ENCODE peak calls at places on chromosomes 13 and 19, in ten cellular contexts. T is Panc1; J is upper lobe of right lung; R is pancreas; M is right cardiac atrium; B is GM23338; P is aorta; U is heart left ventricle; F is CD4-positive, CD25-positive, alpha-beta regulatory T cell; X is left lung. K is an unnamed sample. For H3K27me3, the result is how much of the 10 kb centered on the place peaks cover.

GRCh38 chr13:100106005-100106404 is 17.1 kb downstream of the PCCA start:
- ATAC-seq in T (no peak), J (no peak), R (no peak), M (no peak), B (no peak), P (no peak), U (no peak), F (no peak), X (no peak), K (no peak)

GRCh38 chr19:16043156-16043757 is 33.0 kb upstream of the TPM4 start:
- ATAC-seq in T (no peak), J (no peak), R (no peak), M (no peak), B (no peak), P (no peak), U (no peak), F (no peak), X (no peak), K (no peak)

GRCh38 chr13:108963846-108964600 is 334.6 kb downstream of the MYO16 start:
- ATAC-seq in T (no peak), J (no peak), R (no peak), M (no peak), B (no peak), P (no peak), U (no peak), F (no peak), X (no peak), K (no peak)

GRCh38 chr13:31588923-31589322 is 150.4 kb upstream of the RXFP2 start:
- ATAC-seq in T (no peak), J (no peak), R (no peak), M (no peak), B (no peak), P (no peak), U (no peak), F (no peak), X (no peak), K (no peak)

GRCh38 chr19:38975861-38976271 is 324 bp upstream of the FBXO17 start:
- ATAC-seq in T (peak), J (peak), R (peak), M (peak), B (peak), P (no peak), U (peak), F (no peak), X (peak), K (peak)

GRCh38 chr13:74274946-74275345 is 140.7 kb upstream of the KLF12 start:
- ATAC-seq in T (no peak), J (no peak), R (no peak), M (no peak), B (no peak), P (no peak), U (no peak), F (no peak), X (no peak), K (no peak)

GRCh38 chr19:7787602-7788177 is 24.6 kb downstream of the CLEC4M start:
- ATAC-seq in T (no peak), J (no peak), R (no peak), M (peak), B (no peak), P (peak), U (no peak), F (no peak), X (no peak), K (no peak)

GRCh38 chr13:50910483-50910805 is 853 bp downstream of the RNASEH2B start:
- ATAC-seq in T (peak), J (peak), R (peak), M (peak), B (peak), P (peak), U (peak), F (no peak), X (peak), K (peak)

GRCh38 chr13:54226866-54227265 is 1198.3 kb downstream of the OLFM4 start:
- ATAC-seq in T (no peak), J (no peak), R (no peak), M (no peak), B (no peak), P (no peak), U (no peak), F (no peak), X (no peak), K (no peak)

GRCh38 chr13:104408733-104409132 is 1342.5 kb upstream of the SLC10A2 start:
- ATAC-seq in T (peak), J (no peak), R (no peak), M (no peak), B (no peak), P (no peak), U (no peak), F (no peak), X (no peak), K (no peak)

GRCh38 chr13:98889419-98890079 is 88.3 kb downstream of the DOCK9 start:
- ATAC-seq in T (no peak), J (no peak), R (no peak), M (peak), B (no peak), P (no peak), U (no peak), F (no peak), X (no peak), K (no peak)

GRCh38 chr13:93305886-93306285 is 79.3 kb downstream of the GPC6 start:
- ATAC-seq in T (no peak), J (no peak), R (no peak), M (no peak), B (no peak), P (no peak), U (no peak), F (no peak), X (no peak), K (no peak)

GRCh38 chr13:42876270-42876714 is 94.9 kb downstream of the FAM216B start:
- ATAC-seq in T (no peak), J (peak), R (no peak), M (no peak), B (peak), P (no peak), U (no peak), F (peak), X (peak), K (no peak)

GRCh38 chr19:9971341-9971897 is 35.1 kb upstream of the OLFM2 start:
- ATAC-seq in T (no peak), J (no peak), R (no peak), M (no peak), B (no peak), P (no peak), U (no peak), F (no peak), X (no peak), K (no peak)

GRCh38 chr13:114313061-114313860 is 1.0 kb upstream of the CHAMP1 start:
- ATAC-seq in T (no peak), J (no peak), R (no peak), M (no peak), B (no peak), P (no peak), U (no peak), F (no peak), X (no peak), K (no peak)

GRCh38 chr13:33846306-33847062 is 28.5 kb downstream of the RFC3 start:
- ATAC-seq in T (no peak), J (no peak), R (no peak), M (no peak), B (no peak), P (no peak), U (no peak), F (no peak), X (no peak), K (no peak)

GRCh38 chr19:51103811-51104470 is 4.3 kb downstream of the CTU1 start:
- ATAC-seq in T (no peak), J (no peak), R (no peak), M (no peak), B (peak), P (no peak), U (no peak), F (no peak), X (no peak), K (no peak)

GRCh38 chr13:99990045-99990977 is 8.7 kb downstream of the ZIC2 start:
- ATAC-seq in T (no peak), J (peak), R (no peak), M (peak), B (peak), P (peak), U (no peak), F (no peak), X (peak), K (no peak)

GRCh38 chr19:50512999-50513745 is 541 bp downstream of the ASPDH start:
- ATAC-seq in T (no peak), J (no peak), R (no peak), M (no peak), B (no peak), P (no peak), U (no peak), F (no peak), X (no peak), K (no peak)

GRCh38 chr13:23458972-23459371 is 25.5 kb upstream of the SACS start:
- ATAC-seq in T (no peak), J (no peak), R (no peak), M (no peak), B (no peak), P (no peak), U (no peak), F (no peak), X (no peak), K (no peak)

GRCh38 chr19:51224163-51224641 is 678 bp upstream of the CD33 start:
- ATAC-seq in T (no peak), J (no peak), R (no peak), M (no peak), B (no peak), P (no peak), U (no peak), F (peak), X (no peak), K (no peak)

GRCh38 chr19:49837425-49837824 is 13.5 kb upstream of the PTOV1 start:
- ATAC-seq in T (no peak), J (no peak), R (no peak), M (no peak), B (no peak), P (no peak), U (peak), F (no peak), X (no peak), K (no peak)

GRCh38 chr13:30159446-30159839 is 147.9 kb downstream of the KATNAL1 start:
- ATAC-seq in T (no peak), J (no peak), R (no peak), M (no peak), B (no peak), P (no peak), U (no peak), F (no peak), X (peak), K (no peak)

GRCh38 chr13:110136660-110137585 is 170.0 kb downstream of the COL4A1 start:
- ATAC-seq in T (no peak), J (no peak), R (no peak), M (peak), B (peak), P (no peak), U (peak), F (no peak), X (no peak), K (no peak)

GRCh38 chr13:39132286-39132685 is 94.0 kb downstream of the NHLRC3 start:
- ATAC-seq in T (no peak), J (no peak), R (no peak), M (no peak), B (no peak), P (no peak), U (no peak), F (no peak), X (no peak), K (no peak)

GRCh38 chr13:99702687-99703319 is 201.5 kb downstream of the TM9SF2 start:
- ATAC-seq in T (no peak), J (no peak), R (no peak), M (no peak), B (peak), P (no peak), U (no peak), F (no peak), X (peak), K (no peak)

GRCh38 chr19:33235996-33236350 is 10.3 kb upstream of the SLC7A10 start:
- ATAC-seq in T (no peak), J (no peak), R (no peak), M (no peak), B (no peak), P (no peak), U (no peak), F (peak), X (no peak), K (no peak)

GRCh38 chr13:51425410-51426042 is 27.3 kb downstream of the INTS6 start:
- ATAC-seq in T (no peak), J (peak), R (peak), M (peak), B (peak), P (peak), U (peak), F (no peak), X (peak), K (peak)

GRCh38 chr19:42422092-42422575 is 5.1 kb downstream of the LIPE start:
- ATAC-seq in T (no peak), J (no peak), R (no peak), M (peak), B (no peak), P (no peak), U (peak), F (no peak), X (no peak), K (no peak)

GRCh38 chr13:28991764-28992163 is 171.6 kb downstream of the MTUS2 start:
- ATAC-seq in T (no peak), J (no peak), R (no peak), M (peak), B (no peak), P (no peak), U (peak), F (no peak), X (no peak), K (no peak)

GRCh38 chr19:19262190-19263057 is 10.7 kb downstream of the TM6SF2 start:
- ATAC-seq in T (peak), J (no peak), R (no peak), M (no peak), B (peak), P (no peak), U (no peak), F (no peak), X (no peak), K (no peak)

GRCh38 chr13:40247845-40248244 is 418.6 kb downstream of the FOXO1 start:
- ATAC-seq in T (no peak), J (peak), R (peak), M (peak), B (no peak), P (no peak), U (peak), F (no peak), X (no peak), K (no peak)

GRCh38 chr13:22423261-22423660 is 752.4 kb downstream of the FGF9 start:
- ATAC-seq in T (no peak), J (no peak), R (no peak), M (no peak), B (no peak), P (no peak), U (no peak), F (no peak), X (no peak), K (no peak)
- H3K27me3 ChIP-seq in T (under half), J (under half), R (under half), M (under half), B (under half), P (under half), U (under half), F (under half), X (under half), K (under half)

DNA sequence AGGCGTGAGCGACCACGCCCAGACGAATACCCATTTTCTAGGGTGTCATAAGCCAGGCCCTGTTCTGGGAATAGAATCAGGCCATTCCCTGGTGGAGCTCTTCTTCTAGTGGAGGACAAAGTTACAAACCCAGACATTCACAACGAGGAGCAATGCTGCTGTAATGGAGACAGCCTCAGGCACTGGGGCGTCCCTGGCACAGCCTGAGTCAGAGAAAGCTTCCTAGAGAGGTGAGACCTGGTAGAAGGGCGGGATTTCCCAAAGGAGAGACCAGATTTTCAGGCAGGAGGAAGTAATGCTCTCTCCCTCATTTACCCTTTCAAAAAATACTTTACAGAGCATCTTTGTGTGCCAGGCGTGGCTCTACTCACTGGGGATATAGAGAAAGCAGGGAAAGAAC is 12.7 kb downstream of the PRKCG start:
- ATAC-seq in T (no peak), J (no peak), R (no peak), M (no peak), B (no peak), P (no peak), U (no peak), F (no peak), X (no peak), K (no peak)
- H3K27me3 ChIP-seq in T (under half), J (half or more), R (under half), M (under half), B (under half), P (under half), U (half or more), F (under half), X (half or more), K (half or more)

DNA sequence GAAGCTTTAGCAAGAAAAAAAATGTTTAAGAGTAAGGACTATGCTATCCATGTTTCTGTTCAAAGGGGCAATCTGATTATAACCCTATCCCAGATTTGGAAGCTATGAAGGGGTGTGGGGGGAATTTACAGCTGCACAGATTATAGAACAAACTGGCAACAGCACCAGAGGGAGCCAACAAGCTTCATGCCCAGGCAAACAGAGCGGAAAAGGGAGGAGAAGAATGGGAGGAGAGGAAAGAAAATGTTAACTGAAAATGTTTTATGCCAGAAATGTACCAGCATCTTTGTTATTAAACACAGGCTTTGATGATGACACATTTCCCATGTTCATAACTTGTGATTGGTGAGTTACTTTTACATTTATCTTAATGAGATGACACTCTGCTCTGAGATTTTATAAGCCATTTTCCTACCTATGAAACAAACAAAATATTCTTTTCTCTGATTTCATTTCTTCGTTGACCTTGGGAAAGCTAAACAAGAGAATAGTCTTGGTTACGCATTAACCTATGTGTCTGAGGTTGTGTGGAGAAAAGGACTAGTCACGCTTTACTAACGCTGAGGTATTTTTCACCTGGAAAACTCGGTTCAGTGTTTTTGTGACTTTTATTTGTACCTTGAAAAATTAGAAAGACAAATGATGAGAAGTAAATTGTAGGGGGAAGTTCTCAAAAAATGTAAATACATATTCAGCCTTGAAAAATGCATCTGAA is 235.9 kb upstream of the MIR17HG start:
- ATAC-seq in T (no peak), J (no peak), R (no peak), M (no peak), B (no peak), P (no peak), U (no peak), F (no peak), X (no peak), K (no peak)
- H3K27me3 ChIP-seq in T (under half), J (under half), R (under half), M (under half), B (under half), P (under half), U (under half), F (under half), X (under half), K (under half)

DNA sequence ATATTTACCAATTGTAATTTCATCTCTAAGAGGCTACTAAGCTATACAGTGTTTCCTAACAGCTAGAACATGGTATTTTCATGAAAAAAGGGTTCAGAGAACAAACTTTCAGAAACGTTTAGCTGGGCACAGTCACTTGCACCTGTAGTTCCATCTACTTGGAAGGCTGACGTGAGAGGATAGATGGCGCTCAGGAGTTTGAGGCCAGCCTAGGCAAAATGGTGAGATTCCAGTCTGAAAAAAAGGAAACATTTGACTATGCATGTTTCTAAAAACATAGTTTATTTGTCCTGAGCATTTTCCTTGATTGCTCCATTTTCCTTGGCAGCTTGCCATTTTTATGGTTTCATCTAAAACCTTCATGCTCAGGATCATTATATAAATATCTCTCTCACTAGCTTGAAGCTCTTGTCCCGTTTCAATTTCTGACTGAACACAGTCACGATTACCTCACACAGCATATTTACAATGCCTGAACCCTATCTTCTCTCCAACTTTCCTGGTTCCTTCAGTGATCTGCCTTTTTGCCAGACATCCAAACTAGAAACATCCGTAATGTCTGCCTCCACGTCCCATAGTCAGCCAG is 200.8 kb downstream of the RGCC start:
- ATAC-seq in T (no peak), J (no peak), R (no peak), M (no peak), B (peak), P (no peak), U (no peak), F (no peak), X (no peak), K (no peak)
- H3K27me3 ChIP-seq in T (under half), J (under half), R (under half), M (under half), B (under half), P (under half), U (under half), F (under half), X (under half), K (under half)

DNA sequence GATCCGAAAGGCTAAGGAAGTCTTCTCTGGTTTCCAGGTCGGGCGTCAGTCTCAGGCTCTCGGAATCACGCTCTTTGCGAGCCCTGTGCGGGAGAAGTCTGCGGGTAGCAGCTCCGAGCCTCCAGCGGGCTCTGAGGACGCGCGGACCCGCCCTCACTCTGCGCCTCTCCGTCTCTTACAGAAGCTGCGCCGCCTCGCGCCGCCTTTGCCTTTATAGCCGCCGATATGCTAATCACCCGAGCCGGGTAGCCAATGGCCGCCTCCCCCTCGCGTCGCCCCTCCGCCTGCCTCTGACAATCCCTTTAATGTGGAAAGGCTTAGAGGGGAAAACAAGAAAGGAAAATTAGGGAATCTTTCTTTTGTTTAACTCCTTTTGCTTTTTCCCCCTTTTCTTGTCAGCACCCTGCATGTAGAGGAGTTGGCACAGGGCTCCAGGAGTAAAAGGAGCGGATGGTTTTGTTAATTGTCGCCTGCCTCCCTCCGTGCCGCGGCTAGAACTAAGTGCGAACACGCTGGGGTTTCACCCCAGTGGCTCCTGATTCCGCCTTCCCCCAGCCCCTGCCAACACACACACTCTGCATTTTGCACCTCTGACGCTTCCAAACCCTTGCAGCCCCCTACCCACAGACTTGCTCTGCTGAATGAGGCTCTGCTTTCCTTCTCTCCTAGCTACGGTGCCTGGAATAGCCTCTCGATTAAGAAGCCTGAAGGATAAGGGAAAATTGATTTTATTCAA is at the start of gene PCDH8:
- ATAC-seq in T (no peak), J (no peak), R (no peak), M (no peak), B (peak), P (no peak), U (no peak), F (no peak), X (no peak), K (no peak)
- H3K27me3 ChIP-seq in T (under half), J (half or more), R (half or more), M (under half), B (half or more), P (under half), U (half or more), F (under half), X (half or more), K (half or more)

K was measured in gastroesophageal sphincter.